ENCODE peak calls at places on chromosomes 2 and 18, in seven cellular contexts. A, Z, F, L, D, Y and O are unnamed samples.
A peak's percentile ranks its signal among the peaks of the same experiment; 100 is the strongest.

GRCh38 chr2:295081-295480 is 7.2 kb upstream of the ALKAL2 start:
- DNase-seq in A (no peak), Z (no peak), F (no peak), L (no peak), D (no peak), Y (no peak), O (no peak)

GRCh38 chr2:2727876-2728511 is 396.9 kb upstream of the MYT1L start:
- DNase-seq in A (no peak), Z (no peak), F (no peak), L (no peak), D (no peak), Y (no peak), O (no peak)

GRCh38 chr2:238404406-238405216 is 22.1 kb upstream of the ASB1 start:
- DNase-seq in A (no peak), Z (no peak), F (no peak), L (no peak), D (peak; percentile 39), Y (no peak), O (no peak)

GRCh38 chr2:98376301-98376945 is 30.2 kb downstream of the CNGA3 start:
- DNase-seq in A (no peak), Z (no peak), F (no peak), L (no peak), D (peak; percentile 64), Y (no peak), O (no peak)

GRCh38 chr2:207337234-207338219 is 171.8 kb upstream of the KLF7 start:
- DNase-seq in A (no peak), Z (no peak), F (peak; percentile 18), L (no peak), D (no peak), Y (peak; percentile 63), O (peak; percentile 6)

GRCh38 chr2:219109468-219109867 is 48.7 kb upstream of the IHH start:
- DNase-seq in A (peak; percentile 80), Z (no peak), F (no peak), L (no peak), D (no peak), Y (no peak), O (no peak)

GRCh38 chr18:39434223-39434622 is 1868.6 kb upstream of the CELF4 start:
- DNase-seq in A (no peak), Z (no peak), F (no peak), L (no peak), D (no peak), Y (no peak), O (no peak)

GRCh38 chr2:14656146-14656545 is 23.6 kb downstream of the LRATD1 start:
- DNase-seq in A (no peak), Z (no peak), F (no peak), L (no peak), D (no peak), Y (no peak), O (no peak)

GRCh38 chr2:38123862-38124261 is 47.9 kb upstream of the CYP1B1 start:
- DNase-seq in A (no peak), Z (no peak), F (no peak), L (no peak), D (no peak), Y (no peak), O (no peak)

GRCh38 chr2:199596549-199596948 is 138.8 kb upstream of the SATB2 start:
- DNase-seq in A (peak; percentile 16), Z (no peak), F (peak; percentile 6), L (no peak), D (no peak), Y (peak; percentile 2), O (peak; percentile 36)

GRCh38 chr2:13652531-13653313 is 936.0 kb downstream of the TRIB2 start:
- DNase-seq in A (no peak), Z (no peak), F (no peak), L (no peak), D (no peak), Y (peak; percentile 73), O (no peak)

DNA sequence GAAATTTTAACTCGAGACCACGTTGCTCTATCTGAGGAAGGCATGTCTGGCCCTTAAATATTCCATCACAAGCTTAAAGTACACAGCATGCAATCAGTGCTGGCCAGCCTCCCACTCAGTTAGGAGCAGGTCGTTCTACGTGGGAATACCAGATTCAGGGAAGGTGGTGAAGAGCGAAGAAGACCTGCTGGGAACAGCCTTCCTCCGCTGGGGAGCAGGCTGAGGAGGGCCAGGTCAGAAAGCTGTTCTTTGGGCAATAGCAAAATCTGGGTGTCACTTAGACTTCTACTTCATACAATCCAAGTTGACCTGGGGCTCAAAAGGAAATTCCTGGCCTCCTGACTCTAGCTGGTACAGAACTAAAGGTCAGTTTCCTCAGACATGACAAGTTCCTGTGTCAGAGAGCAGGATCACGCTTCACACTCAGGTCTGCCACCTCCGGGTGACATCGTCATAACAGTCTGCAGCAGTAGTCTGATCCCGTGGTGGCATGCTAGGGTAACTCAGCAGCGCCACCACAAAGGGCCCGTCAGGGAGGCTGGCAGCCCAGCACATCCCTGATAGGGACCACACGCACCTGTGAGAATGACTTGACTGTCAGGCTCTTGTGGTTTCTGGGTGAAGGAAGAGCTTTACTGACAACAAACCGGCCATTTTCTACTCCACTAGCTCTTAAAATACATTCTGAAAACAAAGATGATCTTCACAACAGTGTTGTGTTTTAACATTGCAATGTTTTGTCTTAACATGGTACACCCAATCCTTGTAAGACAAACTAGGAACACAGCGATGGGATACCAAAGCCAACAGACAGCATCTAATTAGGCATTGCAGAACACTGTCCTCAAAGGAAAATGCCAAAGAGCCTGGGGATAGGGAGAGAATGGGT is 35.2 kb upstream of the NAPG start:
- DNase-seq in A (peak; percentile 49), Z (no peak), F (peak; percentile 56), L (no peak), D (no peak), Y (no peak), O (peak; percentile 28)
- TF ChIP-seq POLR2A in A (no peak), Z (no peak), F (no peak), L (no peak), D (no peak), Y (no peak), O (no peak)

DNA sequence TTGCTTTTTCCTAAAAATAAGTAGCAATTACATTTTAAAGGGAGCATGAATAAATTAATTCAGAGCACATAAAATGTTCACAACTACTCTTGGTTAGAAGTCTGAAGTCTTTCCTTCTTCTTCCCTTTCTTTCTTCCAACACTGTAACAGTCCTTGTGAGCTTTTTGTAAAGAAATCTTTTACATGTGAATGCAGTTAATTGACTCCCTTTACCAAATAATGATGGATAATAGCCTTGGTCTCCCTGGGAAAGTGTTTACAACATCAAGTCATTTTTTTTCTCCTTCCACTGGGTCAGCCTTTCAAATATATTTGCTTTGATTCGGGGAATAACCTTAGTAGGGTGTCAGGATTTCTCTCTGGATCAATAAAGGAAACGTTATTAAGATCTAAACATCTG is 39.1 kb downstream of the CALCRL start:
- DNase-seq in A (no peak), Z (no peak), F (no peak), L (no peak), D (no peak), Y (no peak), O (no peak)
- TF ChIP-seq POLR2A in A (no peak), Z (no peak), F (no peak), L (no peak), D (no peak), Y (no peak), O (no peak)

GRCh38 chr18:33132657-33133056 is 307.9 kb downstream of the CCDC178 start:
- DNase-seq in A (no peak), Z (no peak), F (no peak), L (no peak), D (no peak), Y (no peak), O (no peak)

GRCh38 chr18:33135951-33136660 is 304.4 kb downstream of the CCDC178 start:
- DNase-seq in A (no peak), Z (no peak), F (no peak), L (no peak), D (no peak), Y (no peak), O (no peak)
- TF ChIP-seq POLR2A in A (no peak), Z (no peak), F (no peak), L (no peak), D (no peak), Y (no peak), O (no peak)

DNA sequence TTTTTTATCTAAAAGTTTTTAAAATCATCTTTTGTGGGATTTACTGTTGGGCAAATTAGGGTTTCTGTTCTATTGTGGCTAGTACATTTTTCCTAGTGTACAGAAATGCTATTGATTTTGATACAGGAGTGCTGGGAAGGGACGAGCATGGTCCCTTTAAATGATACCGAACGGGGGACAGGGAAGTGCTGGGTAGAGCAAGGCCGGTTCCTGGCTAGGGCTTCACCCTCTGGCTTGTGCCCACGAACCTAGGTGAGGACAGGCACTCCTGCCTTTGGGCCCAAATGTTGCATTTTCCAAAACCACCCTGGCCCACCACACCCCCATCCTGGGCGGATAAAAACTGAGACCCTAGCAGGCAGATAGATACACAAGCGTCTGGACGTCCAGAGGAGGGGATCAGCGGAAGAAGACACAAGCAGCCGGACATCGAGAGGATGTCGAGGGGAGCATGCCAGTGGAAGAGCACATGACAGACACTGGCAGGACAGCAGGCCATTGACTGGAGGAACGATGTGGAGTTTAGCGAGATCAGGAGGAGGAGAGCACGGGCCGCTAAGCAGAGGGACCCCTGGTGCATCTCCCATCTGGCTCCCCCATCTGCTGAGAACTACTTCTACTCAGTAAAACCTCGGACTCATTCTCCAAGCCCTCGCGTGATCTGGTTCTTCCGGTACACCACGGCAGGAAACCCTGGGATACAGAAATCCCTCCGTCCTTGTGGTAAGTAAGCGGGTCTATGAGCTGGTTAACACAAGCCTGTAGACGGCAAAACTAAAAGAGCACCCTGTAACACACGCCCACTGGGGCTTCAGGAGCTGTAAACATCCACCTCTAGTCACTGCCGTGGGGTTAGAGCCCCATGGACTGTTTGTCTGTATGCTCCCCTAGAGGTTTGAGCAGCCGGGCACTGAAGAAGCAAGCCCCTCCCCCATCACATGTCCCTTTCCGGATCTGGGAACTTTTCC is 13.5 kb upstream of the CALCRL start:
- DNase-seq in A (no peak), Z (peak; percentile 28), F (no peak), L (no peak), D (no peak), Y (no peak), O (peak; percentile 1)
- TF ChIP-seq POLR2A in A (no peak), Z (no peak), F (no peak), L (no peak), D (no peak), Y (no peak), O (no peak)

GRCh38 chr2:73110622-73111299 is 2.0 kb downstream of the RAB11FIP5 start:
- DNase-seq in A (peak; percentile 20), Z (no peak), F (no peak), L (no peak), D (no peak), Y (peak; percentile 52), O (no peak)

GRCh38 chr2:73112913-73113633 is at the start of gene RAB11FIP5:
- DNase-seq in A (peak; percentile 85), Z (peak; percentile 88), F (peak; percentile 67), L (peak; percentile 85), D (peak; percentile 93), Y (peak; percentile 88), O (peak; percentile 51)

GRCh38 chr2:73109796-73110540 is 2.8 kb downstream of the RAB11FIP5 start:
- DNase-seq in A (no peak), Z (no peak), F (no peak), L (no peak), D (no peak), Y (no peak), O (no peak)

GRCh38 chr2:73112026-73112912 is 479 bp downstream of the RAB11FIP5 start:
- DNase-seq in A (peak; percentile 29), Z (no peak), F (no peak), L (peak; percentile 83), D (no peak), Y (peak; percentile 49), O (peak; percentile 23)

GRCh38 chr2:73111300-73112025 is 1.3 kb downstream of the RAB11FIP5 start:
- DNase-seq in A (peak; percentile 55), Z (peak; percentile 51), F (peak; percentile 62), L (peak; percentile 68), D (peak; percentile 89), Y (no peak), O (no peak)
- TF ChIP-seq POLR2A in A (peak; percentile 33), Z (no peak), F (no peak), L (no peak), D (no peak), Y (no peak), O (no peak)